ENCODE peak calls at places on chromosomes 5 and 9, in five cellular contexts. One of them, this sample, is unnamed.

GRCh38 chr5:52760695-52761366 is 26.9 kb upstream of the ITGA1 start:
- DNase-seq in ELR: no peak
- DNase-seq in HTR-8/SVneo: no peak
- DNase-seq in globus pallidus: no peak
- DNase-seq in CD8-positive, alpha-beta memory T cell: no peak
- DNase-seq in this sample: no peak

GRCh38 chr9:113808391-113809191 is 67.5 kb upstream of the ZNF618 start:
- DNase-seq in ELR: peak; percentile 76
- DNase-seq in HTR-8/SVneo: peak; percentile 41
- DNase-seq in globus pallidus: no peak
- DNase-seq in CD8-positive, alpha-beta memory T cell: no peak
- DNase-seq in this sample: no peak

GRCh38 chr9:117414906-117415583 is at the start of gene ASTN2:
- DNase-seq in ELR: no peak
- DNase-seq in HTR-8/SVneo: no peak
- DNase-seq in globus pallidus: peak; percentile 54
- DNase-seq in CD8-positive, alpha-beta memory T cell: no peak
- DNase-seq in this sample: peak; percentile 26

GRCh38 chr5:137648361-137648760 is 87.5 kb downstream of the KLHL3 start:
- DNase-seq in ELR: no peak
- DNase-seq in HTR-8/SVneo: no peak
- DNase-seq in globus pallidus: peak; percentile 46
- DNase-seq in CD8-positive, alpha-beta memory T cell: no peak
- DNase-seq in this sample: no peak

GRCh38 chr9:26939934-26940711 is 6.9 kb downstream of the PLAA start:
- DNase-seq in ELR: no peak
- DNase-seq in HTR-8/SVneo: no peak
- DNase-seq in globus pallidus: no peak
- DNase-seq in CD8-positive, alpha-beta memory T cell: no peak
- DNase-seq in this sample: no peak

GRCh38 chr5:153629027-153629426 is 138.6 kb downstream of the GRIA1 start:
- DNase-seq in ELR: peak; percentile 98
- DNase-seq in HTR-8/SVneo: peak; percentile 62
- DNase-seq in globus pallidus: peak; percentile 34
- DNase-seq in CD8-positive, alpha-beta memory T cell: no peak
- DNase-seq in this sample: no peak

GRCh38 chr5:53076014-53076413 is 33.5 kb downstream of the MOCS2 start:
- DNase-seq in ELR: no peak
- DNase-seq in HTR-8/SVneo: no peak
- DNase-seq in globus pallidus: no peak
- DNase-seq in CD8-positive, alpha-beta memory T cell: no peak
- DNase-seq in this sample: no peak

GRCh38 chr9:117541192-117541591 is 126.3 kb upstream of the ASTN2 start:
- DNase-seq in ELR: no peak
- DNase-seq in HTR-8/SVneo: no peak
- DNase-seq in globus pallidus: no peak
- DNase-seq in CD8-positive, alpha-beta memory T cell: no peak
- DNase-seq in this sample: no peak

GRCh38 chr9:88523056-88523455 is 11.9 kb upstream of the NXNL2 start:
- DNase-seq in ELR: peak; percentile 89
- DNase-seq in HTR-8/SVneo: peak; percentile 53
- DNase-seq in globus pallidus: no peak
- DNase-seq in CD8-positive, alpha-beta memory T cell: no peak
- DNase-seq in this sample: no peak

GRCh38 chr9:113399646-113400200 is 1.4 kb downstream of the ALAD start:
- DNase-seq in ELR: no peak
- DNase-seq in HTR-8/SVneo: no peak
- DNase-seq in globus pallidus: no peak
- DNase-seq in CD8-positive, alpha-beta memory T cell: no peak
- DNase-seq in this sample: no peak

GRCh38 chr5:149549461-149550266 is 1.6 kb downstream of the CSNK1A1 start:
- DNase-seq in ELR: peak; percentile 73
- DNase-seq in HTR-8/SVneo: no peak
- DNase-seq in globus pallidus: peak; percentile 47
- DNase-seq in CD8-positive, alpha-beta memory T cell: peak; percentile 18
- DNase-seq in this sample: peak; percentile 87

GRCh38 chr9:134968011-134968822 is 50.5 kb upstream of the FCN1 start:
- DNase-seq in ELR: no peak
- DNase-seq in HTR-8/SVneo: peak; percentile 39
- DNase-seq in globus pallidus: no peak
- DNase-seq in CD8-positive, alpha-beta memory T cell: no peak
- DNase-seq in this sample: no peak

GRCh38 chr5:117872798-117873368 is 1115.5 kb downstream of the DTWD2 start:
- DNase-seq in ELR: no peak
- DNase-seq in HTR-8/SVneo: no peak
- DNase-seq in globus pallidus: no peak
- DNase-seq in CD8-positive, alpha-beta memory T cell: no peak
- DNase-seq in this sample: no peak

GRCh38 chr9:70259512-70259802 is 679 bp downstream of the SMC5 start:
- DNase-seq in ELR: no peak
- DNase-seq in HTR-8/SVneo: no peak
- DNase-seq in globus pallidus: no peak
- DNase-seq in CD8-positive, alpha-beta memory T cell: no peak
- DNase-seq in this sample: no peak

GRCh38 chr9:107090218-107090617 is 192.9 kb upstream of the RAD23B start:
- DNase-seq in ELR: no peak
- DNase-seq in HTR-8/SVneo: no peak
- DNase-seq in globus pallidus: no peak
- DNase-seq in CD8-positive, alpha-beta memory T cell: no peak
- DNase-seq in this sample: no peak

GRCh38 chr5:39015743-39016586 is 58.2 kb downstream of the RICTOR start:
- DNase-seq in ELR: peak; percentile 83
- DNase-seq in HTR-8/SVneo: no peak
- DNase-seq in globus pallidus: no peak
- DNase-seq in CD8-positive, alpha-beta memory T cell: no peak
- DNase-seq in this sample: no peak

GRCh38 chr5:79416499-79416898 is 97.4 kb downstream of the HOMER1 start:
- DNase-seq in ELR: no peak
- DNase-seq in HTR-8/SVneo: no peak
- DNase-seq in globus pallidus: peak; percentile 16
- DNase-seq in CD8-positive, alpha-beta memory T cell: no peak
- DNase-seq in this sample: peak; percentile 56

GRCh38 chr5:32115985-32116384 is 58.1 kb downstream of the GOLPH3 start:
- DNase-seq in ELR: no peak
- DNase-seq in HTR-8/SVneo: peak; percentile 38
- DNase-seq in globus pallidus: no peak
- DNase-seq in CD8-positive, alpha-beta memory T cell: no peak
- DNase-seq in this sample: no peak